ENCODE peak calls at places on chromosomes 6 and 20, in eight cellular contexts. S is CD8-positive, alpha-beta T cell; J is lower lobe of right lung; U is thoracic aorta; N is MM.1S; I is transverse colon; Q is small intestine; P is uterus. D is an unnamed sample. For H3K36me3 and H3K4me1, the result is how much of the 10 kb centered on the place peaks cover.

GRCh38 chr20:1489764-1490436 is 1.3 kb downstream of the SIRPB2 start:
- DNase-seq in S (no peak), J (no peak), U (no peak), N (no peak), I (no peak), Q (no peak), P (no peak), D (no peak)

GRCh38 chr6:151999194-151999593 is 191.7 kb downstream of the ESR1 start:
- DNase-seq in S (no peak), J (no peak), U (no peak), N (no peak), I (no peak), Q (no peak), P (no peak), D (no peak)

GRCh38 chr20:33793011-33793931 is 17.9 kb upstream of the CHMP4B start:
- DNase-seq in S (no peak), J (no peak), U (no peak), N (no peak), I (no peak), Q (no peak), P (no peak), D (peak)

GRCh38 chr6:100269189-100269588 is 195.5 kb downstream of the SIM1 start:
- DNase-seq in S (no peak), J (no peak), U (no peak), N (no peak), I (no peak), Q (no peak), P (no peak), D (no peak)

GRCh38 chr6:105545947-105546710 is 143.2 kb upstream of the PREP start:
- DNase-seq in S (no peak), J (no peak), U (no peak), N (no peak), I (no peak), Q (peak), P (peak), D (peak)

GRCh38 chr20:32028647-32029372 is 18.6 kb downstream of the CCM2L start:
- DNase-seq in S (no peak), J (no peak), U (no peak), N (no peak), I (no peak), Q (no peak), P (no peak), D (no peak)

GRCh38 chr20:19205999-19206398 is 6.4 kb upstream of the SLC24A3 start:
- DNase-seq in S (peak), J (peak), U (no peak), N (peak), I (peak), Q (peak), P (peak), D (peak)

GRCh38 chr20:2652724-2653510 is 485 bp downstream of the NOP56 start:
- DNase-seq in S (peak), J (peak), U (no peak), N (peak), I (peak), Q (peak), P (no peak), D (no peak)

GRCh38 chr6:20211941-20212391 is 303 bp downstream of the MBOAT1 start:
- DNase-seq in S (peak), J (no peak), U (no peak), N (peak), I (peak), Q (no peak), P (no peak), D (peak)

GRCh38 chr6:120077489-120077888 is 727.9 kb upstream of the MAN1A1 start:
- DNase-seq in S (no peak), J (no peak), U (no peak), N (peak), I (no peak), Q (no peak), P (no peak), D (no peak)

GRCh38 chr6:30136570-30137286 is 788 bp downstream of the TRIM40 start:
- DNase-seq in S (no peak), J (no peak), U (no peak), N (peak), I (no peak), Q (no peak), P (no peak), D (no peak)

GRCh38 chr6:139161169-139161568 is 26.3 kb downstream of the HECA start:
- DNase-seq in S (peak), J (no peak), U (no peak), N (no peak), I (no peak), Q (peak), P (no peak), D (no peak)

GRCh38 chr20:6058684-6059295 is 4.9 kb upstream of the LRRN4 start:
- DNase-seq in S (no peak), J (peak), U (no peak), N (no peak), I (no peak), Q (peak), P (no peak), D (peak)

GRCh38 chr6:150238294-150238693 is 95.5 kb downstream of the PPP1R14C start:
- DNase-seq in S (no peak), J (peak), U (no peak), N (no peak), I (no peak), Q (peak), P (no peak), D (peak)

GRCh38 chr6:132020138-132020551 is 69.0 kb upstream of the CCN2 start:
- DNase-seq in S (no peak), J (peak), U (peak), N (no peak), I (no peak), Q (no peak), P (peak), D (peak)

GRCh38 chr6:158004696-158005095 is 23.0 kb downstream of the SYNJ2 start:
- DNase-seq in S (no peak), J (peak), U (no peak), N (no peak), I (no peak), Q (no peak), P (no peak), D (no peak)

GRCh38 chr20:19071902-19072498 is 140.4 kb upstream of the SLC24A3 start:
- DNase-seq in S (no peak), J (no peak), U (no peak), N (no peak), I (no peak), Q (no peak), P (no peak), D (no peak)

GRCh38 chr20:38547288-38547825 is 33.6 kb upstream of the ADIG start:
- DNase-seq in S (no peak), J (no peak), U (no peak), N (no peak), I (no peak), Q (no peak), P (no peak), D (no peak)
- H3K36me3 ChIP-seq in S (under half), J (half or more), U (under half), N (under half), I (half or more), Q (under half), P (under half), D (under half)

DNA sequence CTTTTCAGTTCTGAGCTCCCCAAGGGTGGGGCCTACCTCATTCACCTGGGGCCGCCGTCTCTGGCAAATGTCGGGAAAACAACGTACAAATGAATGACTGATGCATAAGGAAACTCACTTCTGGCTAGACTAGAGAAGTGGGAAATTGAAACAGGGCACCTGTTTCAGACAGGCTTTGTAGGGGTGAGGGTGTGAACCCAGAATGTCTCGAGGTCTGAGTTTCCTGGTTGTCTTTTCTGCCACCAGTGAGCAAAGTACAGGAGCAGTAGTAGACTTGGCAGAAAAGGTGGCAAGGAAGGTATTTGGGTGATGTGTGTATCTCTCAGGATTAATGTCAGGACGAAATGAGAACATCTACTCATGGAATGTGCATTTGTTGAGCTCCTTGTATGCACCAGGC is 308.5 kb downstream of the CLIC5 start:
- DNase-seq in S (no peak), J (no peak), U (no peak), N (no peak), I (no peak), Q (no peak), P (no peak), D (no peak)
- H3K4me1 ChIP-seq in S (under half), J (under half), U (under half), N (half or more), I (under half), Q (under half), P (under half), D (under half)

GRCh38 chr6:121633309-121633708 is 197.9 kb downstream of the GJA1 start:
- DNase-seq in S (no peak), J (no peak), U (no peak), N (no peak), I (no peak), Q (no peak), P (no peak), D (no peak)

GRCh38 chr6:121627761-121628160 is 192.3 kb downstream of the GJA1 start:
- DNase-seq in S (no peak), J (no peak), U (no peak), N (peak), I (no peak), Q (no peak), P (no peak), D (no peak)

GRCh38 chr6:121635355-121635754 is 199.9 kb downstream of the GJA1 start:
- DNase-seq in S (no peak), J (no peak), U (no peak), N (no peak), I (no peak), Q (no peak), P (no peak), D (no peak)

DNA sequence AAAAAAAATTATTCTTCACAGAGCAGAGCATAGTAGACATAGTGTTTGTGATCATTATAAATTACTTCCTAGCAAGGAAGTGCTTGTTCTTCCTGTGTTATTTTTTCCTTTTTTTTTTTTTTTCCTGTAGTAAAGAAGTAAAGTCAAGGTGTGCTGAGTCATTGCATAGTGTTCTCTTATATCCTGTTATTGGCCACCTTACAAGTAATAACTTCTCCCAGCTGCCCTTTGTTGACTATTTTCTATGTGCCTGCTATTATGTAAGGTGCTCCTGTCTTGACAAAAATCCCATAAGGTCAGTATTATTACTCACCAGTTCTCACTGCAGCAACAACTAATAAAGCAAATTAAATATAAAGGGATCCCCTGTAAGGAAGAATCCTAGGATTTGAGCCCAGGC is 195.3 kb downstream of the GJA1 start:
- DNase-seq in S (no peak), J (no peak), U (no peak), N (no peak), I (no peak), Q (no peak), P (no peak), D (no peak)
- H3K27ac ChIP-seq in S (no peak), J (no peak), U (no peak), N (no peak), I (no peak), Q (no peak), P (no peak), D (no peak)

DNA sequence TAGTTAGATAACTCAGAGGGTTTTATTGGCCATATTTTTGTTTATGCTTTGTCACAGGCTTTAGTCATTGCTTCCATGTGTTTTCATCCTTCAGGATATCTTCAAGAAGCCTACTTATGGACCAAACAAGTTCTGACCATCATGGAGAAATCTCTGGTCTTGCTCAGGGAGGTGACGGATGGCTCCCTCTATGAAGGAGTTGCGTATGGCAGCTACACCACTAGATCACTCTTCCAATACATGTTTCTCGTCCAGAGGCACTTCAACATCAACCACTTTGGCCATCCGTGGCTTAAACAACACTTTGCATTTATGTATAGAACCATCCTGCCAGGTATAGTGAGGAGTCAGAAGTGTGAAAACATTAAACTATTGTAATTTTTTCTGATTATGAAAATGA is 30.3 kb upstream of the CALHM6 start:
- DNase-seq in S (no peak), J (no peak), U (no peak), N (no peak), I (no peak), Q (no peak), P (no peak), D (no peak)
- H3K36me3 ChIP-seq in S (under half), J (half or more), U (under half), N (under half), I (under half), Q (under half), P (under half), D (under half)

DNA sequence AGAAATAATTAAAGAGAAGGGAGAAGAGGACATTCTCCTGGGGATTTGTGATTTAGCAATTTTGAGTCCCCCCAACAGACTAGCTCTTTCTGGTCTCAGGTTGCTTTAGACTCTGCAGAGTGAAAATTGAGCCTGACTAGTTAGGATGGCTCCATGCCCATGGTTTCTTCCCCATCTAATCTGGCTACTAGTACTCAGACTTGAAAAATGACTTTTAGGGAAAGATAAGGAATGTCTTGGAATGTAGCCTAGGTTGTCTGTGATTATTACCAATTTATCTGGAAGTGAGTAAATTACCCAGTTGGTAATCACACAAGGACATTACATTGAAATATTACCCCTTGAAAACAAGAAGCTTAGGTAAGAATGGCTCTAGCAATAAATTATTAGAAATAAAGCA is 4.2 kb downstream of the BEND6 start:
- DNase-seq in S (no peak), J (no peak), U (no peak), N (no peak), I (no peak), Q (no peak), P (no peak), D (no peak)
- H3K4me1 ChIP-seq in S (under half), J (under half), U (under half), N (under half), I (under half), Q (under half), P (under half), D (under half)

D was measured in body of pancreas.